ENCODE peak calls at places on chromosomes 11 and 22, in six cellular contexts. One of them, this sample, is unnamed.

GRCh38 chr22:47779474-47779873 is 1017.0 kb downstream of the TBC1D22A start:
- DNase-seq in lower leg skin: no peak
- DNase-seq in K562: peak
- DNase-seq in heart left ventricle: no peak
- DNase-seq in A549: no peak
- DNase-seq in body of pancreas: no peak
- DNase-seq in this sample: no peak

GRCh38 chr11:75341583-75341982 is 9.9 kb downstream of the ARRB1 start:
- DNase-seq in heart left ventricle: no peak
- DNase-seq in body of pancreas: no peak
- DNase-seq in lower leg skin: no peak
- DNase-seq in K562: no peak
- DNase-seq in A549: no peak
- DNase-seq in this sample: no peak

GRCh38 chr22:32411388-32411787 is 659 bp downstream of the RTCB start:
- DNase-seq in body of pancreas: no peak
- DNase-seq in lower leg skin: no peak
- DNase-seq in K562: peak
- DNase-seq in heart left ventricle: no peak
- DNase-seq in A549: no peak
- DNase-seq in this sample: peak

GRCh38 chr11:104967493-104968364 is 645 bp downstream of the CASP4 start:
- DNase-seq in A549: peak
- DNase-seq in heart left ventricle: no peak
- DNase-seq in body of pancreas: no peak
- DNase-seq in K562: no peak
- DNase-seq in lower leg skin: no peak
- DNase-seq in this sample: no peak

GRCh38 chr11:105274631-105275030 is 135.1 kb upstream of the CARD18 start:
- DNase-seq in K562: no peak
- DNase-seq in body of pancreas: no peak
- DNase-seq in A549: no peak
- DNase-seq in heart left ventricle: no peak
- DNase-seq in lower leg skin: no peak
- DNase-seq in this sample: no peak

GRCh38 chr11:130829801-130830562 is 86.3 kb downstream of the SNX19 start:
- DNase-seq in body of pancreas: no peak
- DNase-seq in lower leg skin: peak
- DNase-seq in A549: no peak
- DNase-seq in K562: no peak
- DNase-seq in heart left ventricle: peak
- DNase-seq in this sample: no peak

GRCh38 chr11:128328955-128329551 is 258.3 kb downstream of the ETS1 start:
- DNase-seq in A549: no peak
- DNase-seq in K562: no peak
- DNase-seq in lower leg skin: no peak
- DNase-seq in heart left ventricle: peak
- DNase-seq in body of pancreas: no peak
- DNase-seq in this sample: no peak

GRCh38 chr11:35141538-35141937 is 2.6 kb downstream of the CD44 start:
- DNase-seq in A549: no peak
- DNase-seq in body of pancreas: peak
- DNase-seq in heart left ventricle: peak
- DNase-seq in lower leg skin: peak
- DNase-seq in K562: no peak
- DNase-seq in this sample: no peak

GRCh38 chr11:116787436-116787785 is 412 bp downstream of the ZPR1 start:
- DNase-seq in heart left ventricle: no peak
- DNase-seq in body of pancreas: no peak
- DNase-seq in K562: no peak
- DNase-seq in lower leg skin: no peak
- DNase-seq in A549: no peak
- DNase-seq in this sample: no peak

GRCh38 chr11:120578591-120579154 is 67.1 kb downstream of the GRIK4 start:
- DNase-seq in K562: no peak
- DNase-seq in heart left ventricle: no peak
- DNase-seq in lower leg skin: no peak
- DNase-seq in A549: no peak
- DNase-seq in body of pancreas: no peak
- DNase-seq in this sample: no peak

GRCh38 chr11:100863080-100863581 is 176.0 kb downstream of the ARHGAP42 start:
- DNase-seq in body of pancreas: peak
- DNase-seq in K562: peak
- DNase-seq in heart left ventricle: peak
- DNase-seq in lower leg skin: no peak
- DNase-seq in A549: no peak
- DNase-seq in this sample: no peak

GRCh38 chr11:56990702-56991101 is 2.0 kb downstream of the OR5AK2 start:
- DNase-seq in K562: no peak
- DNase-seq in lower leg skin: no peak
- DNase-seq in A549: no peak
- DNase-seq in body of pancreas: no peak
- DNase-seq in heart left ventricle: no peak
- DNase-seq in this sample: no peak

GRCh38 chr11:69013009-69013951 is at the start of gene MRGPRF:
- DNase-seq in lower leg skin: peak
- DNase-seq in heart left ventricle: peak
- DNase-seq in A549: peak
- DNase-seq in K562: no peak
- DNase-seq in body of pancreas: peak
- DNase-seq in this sample: no peak

GRCh38 chr22:24819941-24820461 is 14.0 kb downstream of the SGSM1 start:
- DNase-seq in lower leg skin: no peak
- DNase-seq in A549: peak
- DNase-seq in heart left ventricle: peak
- DNase-seq in body of pancreas: peak
- DNase-seq in K562: no peak
- DNase-seq in this sample: no peak

GRCh38 chr11:26777276-26777939 is 55.5 kb upstream of the SLC5A12 start:
- DNase-seq in K562: no peak
- DNase-seq in lower leg skin: no peak
- DNase-seq in heart left ventricle: no peak
- DNase-seq in body of pancreas: no peak
- DNase-seq in A549: no peak
- DNase-seq in this sample: no peak

GRCh38 chr11:61949169-61950034 is 749 bp upstream of the BEST1 start:
- DNase-seq in body of pancreas: peak
- DNase-seq in lower leg skin: peak
- DNase-seq in heart left ventricle: peak
- DNase-seq in A549: peak
- DNase-seq in K562: peak
- DNase-seq in this sample: peak
- TF ChIP-seq POLR2A in body of pancreas: no peak
- TF ChIP-seq POLR2A in lower leg skin: no peak
- TF ChIP-seq POLR2A in heart left ventricle: peak
- TF ChIP-seq POLR2A in A549: no peak
- TF ChIP-seq POLR2A in K562: peak
- TF ChIP-seq POLR2A in this sample: no peak

GRCh38 chr22:49827853-49828598 is at the start of gene BRD1:
- DNase-seq in body of pancreas: peak
- DNase-seq in K562: peak
- DNase-seq in A549: no peak
- DNase-seq in heart left ventricle: peak
- DNase-seq in lower leg skin: no peak
- DNase-seq in this sample: no peak

GRCh38 chr22:49828599-49828965 is 909 bp upstream of the BRD1 start:
- DNase-seq in lower leg skin: no peak
- DNase-seq in K562: no peak
- DNase-seq in A549: no peak
- DNase-seq in body of pancreas: no peak
- DNase-seq in heart left ventricle: no peak
- DNase-seq in this sample: no peak

GRCh38 chr22:49826603-49827306 is 918 bp downstream of the BRD1 start:
- DNase-seq in lower leg skin: no peak
- DNase-seq in A549: no peak
- DNase-seq in body of pancreas: peak
- DNase-seq in heart left ventricle: peak
- DNase-seq in K562: peak
- DNase-seq in this sample: no peak

GRCh38 chr22:49827307-49827852 is 293 bp downstream of the BRD1 start:
- DNase-seq in heart left ventricle: no peak
- DNase-seq in K562: peak
- DNase-seq in lower leg skin: no peak
- DNase-seq in body of pancreas: no peak
- DNase-seq in A549: no peak
- DNase-seq in this sample: no peak

GRCh38 chr22:49829044-49829719 is 1.5 kb upstream of the BRD1 start:
- DNase-seq in body of pancreas: no peak
- DNase-seq in heart left ventricle: no peak
- DNase-seq in lower leg skin: no peak
- DNase-seq in A549: no peak
- DNase-seq in K562: no peak
- DNase-seq in this sample: no peak
- TF ChIP-seq POLR2A in body of pancreas: no peak
- TF ChIP-seq POLR2A in heart left ventricle: no peak
- TF ChIP-seq POLR2A in lower leg skin: no peak
- TF ChIP-seq POLR2A in A549: no peak
- TF ChIP-seq POLR2A in K562: no peak
- TF ChIP-seq POLR2A in this sample: no peak

GRCh38 chr11:122697636-122698167 is 42.2 kb downstream of the UBASH3B start:
- DNase-seq in A549: peak
- DNase-seq in body of pancreas: no peak
- DNase-seq in lower leg skin: peak
- DNase-seq in heart left ventricle: no peak
- DNase-seq in K562: no peak
- DNase-seq in this sample: no peak
- TF ChIP-seq POLR2A in A549: no peak
- TF ChIP-seq POLR2A in body of pancreas: no peak
- TF ChIP-seq POLR2A in lower leg skin: no peak
- TF ChIP-seq POLR2A in heart left ventricle: no peak
- TF ChIP-seq POLR2A in K562: no peak
- TF ChIP-seq POLR2A in this sample: no peak

DNA sequence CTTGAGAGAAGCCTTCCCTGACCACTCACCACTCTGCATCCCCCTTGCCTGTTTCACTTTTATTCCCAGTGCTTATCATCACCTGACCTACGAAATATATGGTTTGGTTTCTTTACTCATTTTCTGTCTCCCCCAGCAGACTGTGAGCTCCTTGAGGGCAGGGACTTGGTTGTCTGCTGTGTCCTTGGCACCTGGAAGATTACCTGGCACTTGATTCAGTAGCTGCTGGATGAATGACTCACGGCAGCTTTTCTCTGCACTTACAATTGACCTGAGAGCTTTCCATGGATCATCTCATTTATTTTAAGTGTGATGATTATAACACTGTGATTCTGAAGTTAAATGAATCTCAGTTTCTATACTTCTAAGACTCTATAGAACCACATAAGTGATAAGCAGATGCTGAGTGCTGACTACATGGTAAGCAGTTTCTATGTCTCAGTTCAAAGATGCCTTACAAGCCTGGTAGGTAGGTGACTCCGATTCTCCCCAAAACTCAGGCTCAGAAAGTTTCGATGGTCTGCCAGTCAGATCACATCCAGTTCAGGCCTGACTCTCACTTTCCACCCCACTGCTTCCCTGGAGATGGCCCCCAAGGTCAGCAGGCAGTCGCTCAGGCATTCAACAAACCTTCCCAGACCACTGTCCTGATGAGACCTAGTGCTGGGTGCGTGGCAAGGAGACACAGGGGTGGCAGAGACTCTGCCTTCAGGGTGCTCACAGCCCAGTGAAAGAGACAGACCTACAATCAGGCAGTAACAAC is 11.6 kb downstream of the IL2RB start:
- DNase-seq in body of pancreas: no peak
- DNase-seq in lower leg skin: no peak
- DNase-seq in A549: no peak
- DNase-seq in K562: no peak
- DNase-seq in heart left ventricle: no peak
- DNase-seq in this sample: no peak
- TF ChIP-seq POLR2A in body of pancreas: no peak
- TF ChIP-seq POLR2A in lower leg skin: no peak
- TF ChIP-seq POLR2A in A549: no peak
- TF ChIP-seq POLR2A in K562: no peak
- TF ChIP-seq POLR2A in heart left ventricle: no peak
- TF ChIP-seq POLR2A in this sample: no peak